ENCODE peak calls at places on chromosomes 4 and X, in five cellular contexts. P, V, U, L and C are unnamed samples.

GRCh38 chr4:117560329-117560728 is 474.0 kb upstream of the NDST3 start:
- DNase-seq in P (no peak), V (no peak), U (no peak), L (no peak), C (no peak)

GRCh38 chrX:150451953-150452352 is 88.8 kb downstream of the MAMLD1 start:
- DNase-seq in P (no peak), V (peak; percentile 54), U (no peak), L (no peak), C (no peak)

GRCh38 chr4:76733380-76733779 is 164.6 kb downstream of the SOWAHB start:
- DNase-seq in P (no peak), V (no peak), U (no peak), L (no peak), C (no peak)

GRCh38 chrX:110182865-110183264 is 135.0 kb downstream of the AMMECR1 start:
- DNase-seq in P (no peak), V (no peak), U (no peak), L (no peak), C (no peak)

GRCh38 chr4:55793479-55793878 is 26.1 kb upstream of the EXOC1L start:
- DNase-seq in P (no peak), V (no peak), U (no peak), L (no peak), C (no peak)

GRCh38 chr4:108601517-108601916 is 18.9 kb upstream of the RPL34 start:
- DNase-seq in P (no peak), V (no peak), U (no peak), L (no peak), C (no peak)

GRCh38 chr4:26388671-26389070 is 67.9 kb downstream of the RBPJ start:
- DNase-seq in P (no peak), V (no peak), U (no peak), L (no peak), C (no peak)

GRCh38 chr4:40453912-40454311 is 118.8 kb downstream of the CHRNA9 start:
- DNase-seq in P (no peak), V (no peak), U (no peak), L (no peak), C (no peak)

GRCh38 chrX:151397741-151398070 is 700 bp downstream of the VMA21 start:
- DNase-seq in P (no peak), V (no peak), U (no peak), L (no peak), C (no peak)

GRCh38 chr4:24105183-24106039 is 215.6 kb upstream of the PPARGC1A start:
- DNase-seq in P (no peak), V (no peak), U (peak; percentile 66), L (no peak), C (peak; percentile 20)

GRCh38 chrX:40151211-40152172 is 53.7 kb upstream of the BCOR start:
- DNase-seq in P (no peak), V (no peak), U (no peak), L (no peak), C (no peak)

GRCh38 chr4:86521373-86521969 is 72.6 kb upstream of the PTPN13 start:
- DNase-seq in P (no peak), V (no peak), U (no peak), L (no peak), C (no peak)